ENCODE peak calls at places on chromosomes 2 and 18, in seven cellular contexts. O is mesendoderm; B is uterus; N is Panc1; S is effector memory CD4-positive, alpha-beta T cell; D is kidney epithelial cell; R is brain microvascular endothelial cell. C is an unnamed sample. For H3K27me3, the result is how much of the 10 kb centered on the place peaks cover.

GRCh38 chr18:69845588-69846506 is 101.8 kb downstream of the CD226 start:
- DNase-seq in B (no peak), N (no peak), O (peak), S (no peak), R (no peak), D (no peak), C (no peak)

GRCh38 chr2:121707920-121708361 is 28.7 kb downstream of the NIFK start:
- DNase-seq in O (peak), N (no peak), S (no peak), D (peak), B (no peak), R (no peak), C (no peak)

GRCh38 chr2:240391111-240392051 is 44.1 kb upstream of the GPC1 start:
- DNase-seq in B (peak), N (no peak), R (no peak), D (no peak), S (no peak), O (no peak), C (no peak)

GRCh38 chr2:189109921-189110397 is 69.6 kb downstream of the COL5A2 start:
- DNase-seq in D (peak), N (no peak), R (no peak), B (no peak), S (no peak), O (peak), C (no peak)

GRCh38 chr18:78913395-78913794 is 66.2 kb upstream of the SALL3 start:
- DNase-seq in S (no peak), R (no peak), D (no peak), B (no peak), N (no peak), O (no peak), C (no peak)

GRCh38 chr2:24435391-24436316 is 55.4 kb upstream of the NCOA1 start:
- DNase-seq in S (no peak), O (peak), D (no peak), B (peak), R (peak), N (no peak), C (no peak)

GRCh38 chr2:98297817-98298684 is 48.2 kb upstream of the CNGA3 start:
- DNase-seq in S (no peak), N (no peak), B (no peak), O (no peak), D (no peak), R (no peak), C (no peak)

GRCh38 chr2:46175409-46175808 is 121.8 kb upstream of the EPAS1 start:
- DNase-seq in N (no peak), S (no peak), D (no peak), O (no peak), B (no peak), R (peak), C (no peak)

GRCh38 chr2:96815326-96816126 is 542 bp upstream of the CNNM3 start:
- DNase-seq in B (no peak), S (peak), R (peak), N (no peak), D (no peak), O (peak), C (no peak)

GRCh38 chr2:15141211-15141610 is 419.9 kb downstream of the NBAS start:
- DNase-seq in R (no peak), D (no peak), N (no peak), S (no peak), O (no peak), B (no peak), C (no peak)

GRCh38 chr2:120594856-120595685 is 140.6 kb upstream of the GLI2 start:
- DNase-seq in O (peak), D (no peak), R (no peak), B (no peak), N (no peak), S (no peak), C (no peak)

GRCh38 chr2:98444436-98445166 is at the start of gene INPP4A:
- DNase-seq in O (peak), B (peak), N (no peak), D (no peak), R (no peak), S (peak), C (no peak)

GRCh38 chr18:63002803-63003445 is 287.6 kb downstream of the PHLPP1 start:
- DNase-seq in S (no peak), R (no peak), O (peak), B (no peak), N (no peak), D (no peak), C (no peak)

GRCh38 chr18:68275616-68276015 is 439.3 kb downstream of the TMX3 start:
- DNase-seq in O (no peak), D (peak), R (peak), S (no peak), B (no peak), N (no peak), C (no peak)

GRCh38 chr2:62325398-62325797 is 129.5 kb downstream of the B3GNT2 start:
- DNase-seq in R (no peak), S (no peak), B (no peak), D (no peak), N (no peak), O (no peak), C (no peak)

GRCh38 chr18:77062518-77063003 is 70.0 kb downstream of the MBP start:
- DNase-seq in R (peak), S (peak), N (no peak), O (peak), D (no peak), B (no peak), C (no peak)

GRCh38 chr2:84212611-84213314 is 246.3 kb downstream of the SUCLG1 start:
- DNase-seq in N (no peak), R (no peak), O (no peak), D (no peak), S (no peak), B (no peak), C (no peak)

GRCh38 chr2:181684454-181685149 is 4.3 kb upstream of the NEUROD1 start:
- DNase-seq in B (no peak), R (no peak), S (no peak), N (no peak), O (no peak), D (no peak), C (no peak)

GRCh38 chr2:186575302-186575701 is 14.6 kb upstream of the ITGAV start:
- DNase-seq in D (peak), S (no peak), O (peak), R (peak), N (peak), B (peak), C (no peak)

GRCh38 chr2:160715428-160715827 is 221.8 kb upstream of the RBMS1 start:
- DNase-seq in N (no peak), O (no peak), R (no peak), D (no peak), S (no peak), B (no peak), C (no peak)

GRCh38 chr2:27471961-27472360 is 17.6 kb downstream of the IFT172 start:
- DNase-seq in O (peak), B (no peak), N (no peak), D (no peak), R (no peak), S (no peak), C (no peak)

GRCh38 chr18:67652296-67652695 is 135.8 kb upstream of the DSEL start:
- DNase-seq in N (no peak), R (no peak), B (no peak), S (no peak), O (no peak), D (no peak), C (no peak)

GRCh38 chr18:45142868-45143267 is 462.2 kb downstream of the SETBP1 start:
- DNase-seq in N (no peak), S (no peak), D (no peak), B (no peak), O (no peak), R (no peak), C (no peak)

GRCh38 chr2:199940373-199940772 is 14.9 kb downstream of the TYW5 start:
- DNase-seq in R (no peak), D (no peak), B (no peak), S (no peak), N (no peak), O (peak), C (no peak)

GRCh38 chr2:45000921-45001628 is 8.2 kb downstream of the SIX2 start:
- DNase-seq in R (no peak), S (no peak), D (no peak), N (no peak), B (no peak), O (peak), C (no peak)

GRCh38 chr2:70771446-70771845 is 3.4 kb upstream of the ADD2 start:
- DNase-seq in O (no peak), B (no peak), N (no peak), R (no peak), D (no peak), S (no peak), C (no peak)

GRCh38 chr2:70767699-70768584 is at the start of gene ADD2:
- DNase-seq in D (no peak), B (no peak), N (no peak), O (peak), S (no peak), R (no peak), C (no peak)

GRCh38 chr2:70768585-70769085 is 635 bp upstream of the ADD2 start:
- DNase-seq in N (no peak), D (no peak), B (no peak), S (no peak), R (no peak), O (peak), C (no peak)

GRCh38 chr2:70767094-70767698 is 804 bp downstream of the ADD2 start:
- DNase-seq in N (no peak), B (no peak), S (no peak), O (peak), R (no peak), D (no peak), C (no peak)

GRCh38 chr2:70769450-70769849 is 1.4 kb upstream of the ADD2 start:
- DNase-seq in D (no peak), S (no peak), B (no peak), R (no peak), N (no peak), O (no peak), C (no peak)
- H3K27me3 ChIP-seq in D (under half), S (under half), B (under half), R (under half), N (under half), O (under half), C (under half)

DNA sequence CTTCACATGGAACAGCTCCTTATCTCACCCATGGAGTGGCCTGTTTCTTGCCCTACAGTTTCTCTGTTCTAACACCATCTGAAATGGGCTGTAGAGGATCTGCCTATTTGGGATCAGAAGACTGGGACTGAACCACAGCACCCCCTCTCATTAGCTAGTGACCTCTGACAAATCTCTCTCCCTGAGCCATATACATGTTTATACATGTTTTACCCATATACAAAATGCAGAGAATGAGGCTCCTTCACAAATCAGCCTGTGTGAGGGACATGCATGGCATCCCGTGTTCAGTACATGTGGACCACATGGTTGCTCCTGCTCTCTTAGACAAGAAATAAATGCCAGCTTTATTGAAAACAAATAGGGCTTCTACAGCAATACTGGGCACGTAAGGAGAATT is 282.7 kb downstream of the ALK start:
- DNase-seq in S (no peak), N (no peak), D (no peak), O (no peak), B (no peak), R (no peak), C (no peak)
- H3K27me3 ChIP-seq in S (under half), N (under half), D (under half), O (under half), B (under half), R (under half), C (under half)

GRCh38 chr2:218161639-218162038 is 5.1 kb downstream of the CXCR1 start:
- DNase-seq in D (no peak), N (no peak), R (no peak), B (no peak), S (no peak), O (no peak), C (no peak)
- H3K27me3 ChIP-seq in D (under half), N (under half), R (under half), B (under half), S (under half), O (under half), C (under half)

DNA sequence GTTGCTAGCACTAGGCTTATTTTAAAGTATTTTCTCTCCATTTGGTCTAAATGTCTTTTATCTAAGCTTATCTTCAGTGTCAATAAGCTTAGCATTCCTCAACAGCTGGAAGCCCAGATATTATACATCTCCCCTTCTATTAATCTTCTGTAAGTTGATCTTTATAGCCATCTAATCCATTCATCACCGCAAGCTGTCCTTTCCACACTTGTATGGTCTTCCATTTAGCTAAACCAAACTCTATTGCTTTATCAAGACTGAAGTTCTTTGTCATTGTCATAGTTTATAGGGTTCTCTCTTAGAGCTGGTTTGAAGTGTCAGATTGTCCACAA is 101.3 kb upstream of the GPR45 start:
- DNase-seq in S (no peak), B (no peak), R (no peak), D (no peak), O (peak), N (no peak), C (no peak)
- H3K27me3 ChIP-seq in S (under half), B (under half), R (under half), D (under half), O (under half), N (under half), C (under half)

DNA sequence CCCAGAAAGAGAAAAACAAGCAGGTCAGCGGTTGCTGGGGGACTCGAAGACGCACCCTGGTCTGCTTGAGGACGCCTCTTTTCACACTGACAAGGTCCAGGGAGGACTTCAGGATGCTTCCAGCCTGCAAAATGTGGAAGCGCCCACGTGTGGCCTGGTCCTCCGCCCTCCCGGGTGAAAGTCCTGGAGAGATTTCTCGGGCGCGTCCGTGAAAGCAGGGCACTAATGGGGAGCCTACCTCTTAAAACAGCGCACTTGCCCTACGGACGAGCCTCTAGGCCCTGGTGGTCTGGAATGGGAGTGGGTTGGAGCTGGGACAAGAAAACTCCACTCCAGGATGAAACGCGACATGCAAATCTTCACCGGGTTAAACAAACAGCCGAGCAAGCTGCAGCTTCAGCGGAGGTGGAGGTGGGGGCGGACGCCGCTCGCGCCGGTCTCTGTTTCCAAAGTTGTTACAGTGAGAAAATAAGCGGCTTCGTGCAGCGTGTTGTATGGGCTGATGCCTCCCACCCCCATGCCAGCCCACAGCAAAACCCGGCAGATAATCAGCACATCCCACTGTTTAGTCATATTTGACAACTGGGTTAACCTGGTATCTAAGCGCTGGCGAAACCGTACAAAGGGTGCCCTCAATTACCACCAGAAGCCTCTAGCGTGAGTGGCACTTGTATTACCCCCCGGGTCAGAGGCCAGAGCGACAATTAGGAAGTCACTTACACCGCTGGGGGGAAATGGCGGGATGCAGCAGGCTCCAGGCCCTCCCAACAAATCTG is 1.1 kb upstream of the SP9 start:
- DNase-seq in B (no peak), N (no peak), D (no peak), R (no peak), O (peak), S (no peak), C (no peak)
- H3K27me3 ChIP-seq in B (half or more), N (under half), D (half or more), R (half or more), O (under half), S (half or more), C (under half)

DNA sequence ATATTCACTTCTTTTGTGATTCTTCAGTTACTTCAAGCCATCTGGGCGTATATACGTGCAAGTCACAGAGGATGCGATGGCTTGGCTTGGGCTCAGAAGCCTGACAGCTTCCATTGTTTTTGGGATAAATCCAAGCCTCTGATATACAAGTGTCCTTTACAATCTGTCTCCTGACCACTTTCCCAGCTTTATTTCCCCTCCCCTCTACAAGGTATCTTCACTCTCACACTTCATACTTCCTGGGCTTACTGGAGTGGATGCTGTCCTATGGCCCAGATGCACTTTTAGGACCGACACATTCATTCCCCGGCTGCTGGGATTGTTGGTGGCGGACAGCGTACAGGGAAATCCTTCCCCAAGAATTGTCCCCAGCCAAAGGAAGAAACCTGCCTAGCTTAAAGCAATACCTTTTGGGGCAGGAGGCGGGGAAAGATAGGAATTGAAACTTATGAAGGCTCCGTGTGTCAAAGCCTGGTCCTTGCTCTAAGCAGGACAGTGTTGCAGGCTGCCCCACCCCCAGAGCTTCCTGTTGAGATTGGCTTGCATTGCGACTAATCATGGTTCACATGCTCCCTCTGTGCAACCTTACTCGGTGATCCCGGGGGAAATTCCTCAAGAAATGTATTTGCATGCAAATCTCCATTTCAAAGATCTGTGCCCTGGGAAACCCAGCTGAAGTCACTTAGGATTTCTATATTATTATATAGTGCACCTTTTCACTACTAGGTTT is 802.9 kb upstream of the ID2 start:
- DNase-seq in R (no peak), O (peak), D (no peak), N (no peak), S (no peak), B (no peak), C (no peak)
- H3K27me3 ChIP-seq in R (under half), O (under half), D (under half), N (under half), S (under half), B (under half), C (under half)

C was measured in esophagus squamous epithelium.